ENCODE peak calls at places on chromosomes 3 and 15, in six cellular contexts. Q is IMR-90, Z is H1, B is K562, I is HepG2, K is GM12878. S is an unnamed sample.

GRCh38 chr15:56608140-56608778 is 125.0 kb downstream of the ZNF280D start:
- DNase-seq in Q (peak; percentile 10), Z (no peak), B (no peak), I (no peak), K (peak; percentile 66), S (no peak)

GRCh38 chr3:278300-279064 is 81.9 kb downstream of the CHL1 start:
- DNase-seq in Q (no peak), Z (no peak), B (no peak), I (no peak), K (peak; percentile 89), S (no peak)

GRCh38 chr3:112117826-112118571 is 15.0 kb downstream of the GCSAM start:
- DNase-seq in Q (no peak), Z (no peak), B (no peak), I (no peak), K (no peak), S (no peak)

GRCh38 chr15:51104512-51104911 is 9.8 kb upstream of the TNFAIP8L3 start:
- DNase-seq in Q (peak; percentile 35), Z (no peak), B (no peak), I (no peak), K (no peak), S (no peak)

GRCh38 chr15:99443768-99444446 is 121.9 kb upstream of the MEF2A start:
- DNase-seq in Q (no peak), Z (no peak), B (no peak), I (no peak), K (no peak), S (peak; percentile 9)

GRCh38 chr3:104362319-104362718 is 1004.4 kb upstream of the ALCAM start:
- DNase-seq in Q (no peak), Z (no peak), B (no peak), I (no peak), K (no peak), S (no peak)

GRCh38 chr3:170863768-170864167 is 6.2 kb downstream of the RPL22L1 start:
- DNase-seq in Q (no peak), Z (no peak), B (no peak), I (no peak), K (no peak), S (no peak)

GRCh38 chr3:101758224-101758623 is 20.8 kb upstream of the NXPE3 start:
- DNase-seq in Q (no peak), Z (no peak), B (no peak), I (no peak), K (no peak), S (no peak)

GRCh38 chr3:160134964-160135363 is 90.3 kb upstream of the C3orf80 start:
- DNase-seq in Q (peak; percentile 75), Z (no peak), B (no peak), I (no peak), K (no peak), S (no peak)

GRCh38 chr3:30342319-30343060 is 263.9 kb upstream of the TGFBR2 start:
- DNase-seq in Q (peak; percentile 96), Z (no peak), B (no peak), I (peak; percentile 87), K (no peak), S (no peak)

GRCh38 chr15:29529043-29529442 is 259.4 kb upstream of the NSMCE3 start:
- DNase-seq in Q (no peak), Z (no peak), B (no peak), I (no peak), K (no peak), S (no peak)

GRCh38 chr3:69901802-69902201 is 97.7 kb upstream of the SAMMSON start:
- DNase-seq in Q (no peak), Z (no peak), B (no peak), I (no peak), K (no peak), S (no peak)

GRCh38 chr15:57537072-57537471 is 54.6 kb upstream of the MYZAP start:
- DNase-seq in Q (peak; percentile 26), Z (no peak), B (no peak), I (peak; percentile 13), K (no peak), S (no peak)

GRCh38 chr3:34842706-34843478 is 796.4 kb upstream of the ARPP21 start:
- DNase-seq in Q (no peak), Z (no peak), B (no peak), I (no peak), K (no peak), S (no peak)

GRCh38 chr15:76056931-76057330 is 2.9 kb upstream of the TMEM266 start:
- DNase-seq in Q (no peak), Z (no peak), B (no peak), I (no peak), K (peak; percentile 77), S (no peak)

GRCh38 chr15:76057332-76058000 is 2.3 kb upstream of the TMEM266 start:
- DNase-seq in Q (peak; percentile 22), Z (no peak), B (peak; percentile 62), I (peak; percentile 15), K (no peak), S (peak; percentile 59)

GRCh38 chr15:76059320-76060097 is at the start of gene TMEM266:
- DNase-seq in Q (peak; percentile 5), Z (no peak), B (peak; percentile 73), I (no peak), K (no peak), S (peak; percentile 98)

GRCh38 chr15:76060098-76060989 is 559 bp downstream of the TMEM266 start:
- DNase-seq in Q (no peak), Z (no peak), B (no peak), I (no peak), K (peak; percentile 34), S (no peak)

DNA sequence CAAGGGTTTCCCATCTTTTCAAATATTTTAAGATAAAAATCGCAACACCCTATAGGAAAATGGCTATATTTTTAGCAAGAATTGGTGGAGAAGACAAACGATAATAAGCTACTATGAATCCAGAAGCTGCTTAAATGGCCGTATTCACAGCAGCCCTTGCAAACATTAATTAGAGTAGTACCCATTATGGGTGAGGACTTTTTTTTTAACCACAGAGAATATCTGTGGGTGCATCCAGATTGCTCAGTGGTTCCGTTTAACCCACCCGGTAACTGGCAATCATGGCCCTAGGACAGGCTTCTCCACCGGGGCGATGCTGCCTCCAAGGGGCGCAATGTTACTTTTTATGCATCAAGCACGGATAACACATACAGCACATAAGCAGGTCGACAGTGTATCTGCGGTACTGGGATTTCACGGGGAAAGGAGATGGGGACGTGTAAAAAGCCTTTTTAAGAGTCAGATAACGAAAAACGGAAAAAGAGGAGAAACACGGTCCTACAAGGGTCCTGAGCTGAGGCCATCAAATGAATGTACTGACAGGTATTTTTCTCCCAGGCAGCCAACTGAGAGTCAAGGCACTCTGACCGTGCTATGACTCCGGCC is 968 bp upstream of the TMEM266 start:
- DNase-seq in Q (no peak), Z (no peak), B (peak; percentile 24), I (peak; percentile 15), K (peak; percentile 19), S (peak; percentile 50)
- H3K9ac ChIP-seq in Q (no peak overlapping the region), Z (no peak overlapping the region), B (peak overlapping the region; percentile 66), I (no peak overlapping the region), K (peak overlapping the region; percentile 4), S (no peak overlapping the region)

GRCh38 chr3:97896547-97896946 is 74.7 kb downstream of the CRYBG3 start:
- DNase-seq in Q (no peak), Z (no peak), B (no peak), I (no peak), K (no peak), S (no peak)
- TF ChIP-seq RFX5 in Q (no peak), Z (no peak), B (no peak), I (no peak), K (no peak), S (no peak)

GRCh38 chr15:48144889-48145288 is 24.1 kb downstream of the SLC24A5 start:
- DNase-seq in Q (peak; percentile 23), Z (no peak), B (no peak), I (no peak), K (peak; percentile 16), S (no peak)

GRCh38 chr15:48145923-48146322 is 25.1 kb downstream of the SLC24A5 start:
- DNase-seq in Q (peak; percentile 52), Z (no peak), B (no peak), I (no peak), K (no peak), S (no peak)

GRCh38 chr15:48147358-48147757 is 26.6 kb downstream of the SLC24A5 start:
- DNase-seq in Q (peak; percentile 11), Z (no peak), B (no peak), I (no peak), K (no peak), S (no peak)

GRCh38 chr15:48153526-48153925 is 24.6 kb downstream of the MYEF2 start:
- DNase-seq in Q (no peak), Z (no peak), B (no peak), I (no peak), K (no peak), S (no peak)

DNA sequence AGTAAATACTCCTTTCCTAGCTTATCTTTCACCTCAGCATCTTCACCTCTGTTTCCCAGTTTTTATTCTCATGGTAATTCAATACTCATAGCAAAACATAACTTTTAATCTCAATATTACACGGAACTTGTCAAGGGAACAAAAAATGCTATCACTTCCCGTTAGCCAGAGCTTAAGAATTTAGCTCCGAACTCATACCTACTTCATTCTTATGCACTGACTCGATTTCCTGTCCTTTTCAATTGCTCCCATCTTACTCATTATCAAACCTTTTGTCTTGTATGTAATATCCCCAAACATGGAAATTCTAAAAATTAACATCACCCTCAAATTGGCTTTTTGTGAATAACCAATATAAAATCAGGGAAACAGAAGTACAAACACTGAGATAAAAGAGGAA is 28.2 kb downstream of the MYEF2 start:
- DNase-seq in Q (peak; percentile 83), Z (no peak), B (no peak), I (no peak), K (no peak), S (no peak)
- H3K9ac ChIP-seq in Q (no peak overlapping the region), Z (no peak overlapping the region), B (no peak overlapping the region), I (no peak overlapping the region), K (no peak overlapping the region), S (peak overlapping the region; percentile 15)

DNA sequence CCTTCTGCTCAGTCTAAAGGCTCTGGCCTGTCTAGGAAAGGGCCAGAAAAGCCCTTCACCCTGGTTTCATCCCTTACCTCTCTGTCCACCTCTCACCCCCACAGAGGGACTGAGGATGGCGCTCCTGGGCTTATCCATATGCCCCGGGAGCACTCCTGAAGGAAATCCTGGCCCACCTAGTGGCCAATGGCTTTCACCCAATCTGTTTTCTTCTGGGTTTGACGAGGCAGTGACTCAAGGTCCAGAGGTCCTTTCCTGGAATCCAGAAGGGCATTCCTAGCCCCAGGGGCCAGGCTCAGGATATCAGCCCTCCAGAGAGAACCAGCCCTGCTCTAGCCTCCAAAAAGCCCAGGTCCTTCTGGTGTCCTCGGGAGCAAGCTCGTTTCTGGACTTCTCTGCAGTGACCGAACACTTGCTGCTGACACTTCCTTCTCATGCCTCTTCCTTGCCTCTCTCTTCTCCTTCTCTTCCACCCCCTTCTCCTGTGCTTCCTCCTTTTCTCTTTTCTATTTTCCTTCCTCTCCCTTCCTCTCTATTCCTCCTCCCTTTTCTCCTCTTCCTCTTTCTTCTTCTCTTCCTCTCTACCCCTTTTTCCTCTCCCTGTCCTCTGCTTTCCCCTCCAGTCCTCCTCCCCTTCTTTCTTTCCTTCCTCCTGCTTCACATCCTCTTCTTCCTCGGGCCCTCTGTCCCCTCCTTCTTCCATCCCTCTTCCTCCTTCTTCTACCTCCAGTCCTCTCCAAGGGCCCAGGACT is 59.6 kb downstream of the RHCG start:
- DNase-seq in Q (no peak), Z (no peak), B (no peak), I (peak; percentile 50), K (no peak), S (no peak)
- TF ChIP-seq RFX5 in Q (no peak), Z (no peak), B (no peak), I (no peak), K (no peak), S (no peak)

S was measured in SK-N-SH.